ENCODE peak calls at places on chromosomes 11 and 22, in five cellular contexts. U is GM23338, A is SK-N-SH, J is H1, I is suprapubic skin. Y is an unnamed sample.

GRCh38 chr11:109306322-109306721 is 115.7 kb upstream of the C11orf87 start:
- DNase-seq in U (no peak), A (no peak), J (no peak), I (no peak), Y (no peak)

GRCh38 chr22:38313384-38313955 is 3.8 kb downstream of the CSNK1E start:
- DNase-seq in U (no peak), A (no peak), J (no peak), I (peak), Y (no peak)

GRCh38 chr11:2898366-2899079 is 12.9 kb upstream of the CDKN1C start:
- DNase-seq in U (no peak), A (no peak), J (no peak), I (no peak), Y (peak)

GRCh38 chr11:37449146-37449545 is 851.1 kb upstream of the RAG2 start:
- DNase-seq in U (peak), A (peak), J (no peak), I (no peak), Y (peak)

GRCh38 chr11:23961503-23962338 is 535.1 kb upstream of the LUZP2 start:
- DNase-seq in U (no peak), A (no peak), J (no peak), I (no peak), Y (no peak)

GRCh38 chr11:133163463-133164419 is 368.6 kb downstream of the OPCML start:
- DNase-seq in U (peak), A (peak), J (no peak), I (no peak), Y (peak)

GRCh38 chr11:13721760-13722159 is 53.3 kb downstream of the FAR1 start:
- DNase-seq in U (no peak), A (no peak), J (no peak), I (no peak), Y (no peak)

GRCh38 chr11:10329356-10329755 is 24.5 kb downstream of the ADM start:
- DNase-seq in U (no peak), A (no peak), J (no peak), I (no peak), Y (no peak)

GRCh38 chr22:29369460-29369859 is 18.9 kb downstream of the AP1B1 start:
- DNase-seq in U (peak), A (no peak), J (peak), I (peak), Y (peak)

GRCh38 chr11:36073411-36074203 is 129.7 kb downstream of the LDLRAD3 start:
- DNase-seq in U (no peak), A (peak), J (no peak), I (no peak), Y (no peak)
- TF ChIP-seq POLR2AphosphoS5 in U (no peak), A (no peak), J (no peak), I (no peak), Y (no peak)

GRCh38 chr11:70400643-70401042 is 2.3 kb downstream of the CTTN start:
- DNase-seq in U (peak), A (no peak), J (no peak), I (no peak), Y (no peak)
- H3K27ac ChIP-seq in U (peak), A (peak), J (peak), I (peak), Y (no peak)

GRCh38 chr22:24983151-24983550 is 30.6 kb downstream of the KIAA1671 start:
- DNase-seq in U (no peak), A (no peak), J (no peak), I (no peak), Y (no peak)

GRCh38 chr22:24989135-24989534 is 36.6 kb downstream of the KIAA1671 start:
- DNase-seq in U (no peak), A (no peak), J (no peak), I (no peak), Y (no peak)

GRCh38 chr22:24984122-24984521 is 31.6 kb downstream of the KIAA1671 start:
- DNase-seq in U (no peak), A (no peak), J (no peak), I (no peak), Y (no peak)

GRCh38 chr22:24986816-24987215 is 34.3 kb downstream of the KIAA1671 start:
- DNase-seq in U (no peak), A (no peak), J (no peak), I (no peak), Y (no peak)

GRCh38 chr22:24985824-24986214 is 33.3 kb downstream of the KIAA1671 start:
- DNase-seq in U (no peak), A (no peak), J (no peak), I (no peak), Y (no peak)
- TF ChIP-seq POLR2AphosphoS5 in U (no peak), A (peak), J (no peak), I (no peak), Y (no peak)

GRCh38 chr11:114181195-114181594 is 115.0 kb upstream of the NNMT start:
- DNase-seq in U (no peak), A (no peak), J (no peak), I (no peak), Y (no peak)
- H3K27ac ChIP-seq in U (no peak), A (no peak), J (no peak), I (peak), Y (no peak)

Y was measured in HL-60.